ENCODE peak calls at places on chromosomes 4 and X, in five cellular contexts. One of them, this sample, is unnamed.

GRCh38 chr4:73912191-73912590 is 43.0 kb downstream of the CXCL1 start:
- DNase-seq in putamen: no peak
- DNase-seq in fibroblast of pulmonary artery: no peak
- DNase-seq in GM04504: no peak
- DNase-seq in KBM-7: no peak
- DNase-seq in this sample: no peak

GRCh38 chrX:103356023-103356798 is at the start of gene TCEAL9:
- DNase-seq in KBM-7: no peak
- DNase-seq in putamen: peak; percentile 49
- DNase-seq in fibroblast of pulmonary artery: peak; percentile 90
- DNase-seq in GM04504: no peak
- DNase-seq in this sample: no peak

GRCh38 chr4:155954939-155955338 is 1.3 kb upstream of the CTSO start:
- DNase-seq in KBM-7: no peak
- DNase-seq in putamen: no peak
- DNase-seq in fibroblast of pulmonary artery: no peak
- DNase-seq in GM04504: no peak
- DNase-seq in this sample: no peak

GRCh38 chrX:53330331-53330730 is 48.9 kb upstream of the IQSEC2 start:
- DNase-seq in putamen: no peak
- DNase-seq in KBM-7: no peak
- DNase-seq in GM04504: no peak
- DNase-seq in fibroblast of pulmonary artery: no peak
- DNase-seq in this sample: no peak

GRCh38 chr4:71186566-71187398 is 152.0 kb upstream of the SLC4A4 start:
- DNase-seq in KBM-7: peak; percentile 41
- DNase-seq in putamen: peak; percentile 58
- DNase-seq in GM04504: peak; percentile 23
- DNase-seq in fibroblast of pulmonary artery: no peak
- DNase-seq in this sample: no peak

GRCh38 chr4:162499478-162499877 is 335.7 kb upstream of the FSTL5 start:
- DNase-seq in GM04504: no peak
- DNase-seq in putamen: no peak
- DNase-seq in fibroblast of pulmonary artery: no peak
- DNase-seq in KBM-7: no peak
- DNase-seq in this sample: no peak

GRCh38 chrX:21749924-21750323 is 8.0 kb downstream of the SMPX start:
- DNase-seq in fibroblast of pulmonary artery: no peak
- DNase-seq in KBM-7: no peak
- DNase-seq in putamen: no peak
- DNase-seq in GM04504: no peak
- DNase-seq in this sample: no peak

GRCh38 chrX:28022371-28022770 is 41.1 kb upstream of the DCAF8L1 start:
- DNase-seq in GM04504: no peak
- DNase-seq in KBM-7: no peak
- DNase-seq in fibroblast of pulmonary artery: no peak
- DNase-seq in putamen: no peak
- DNase-seq in this sample: no peak

GRCh38 chrX:4851534-4851933 is 1138.1 kb upstream of the PRKX start:
- DNase-seq in putamen: no peak
- DNase-seq in KBM-7: no peak
- DNase-seq in GM04504: no peak
- DNase-seq in fibroblast of pulmonary artery: no peak
- DNase-seq in this sample: no peak

GRCh38 chrX:136386173-136386572 is 85.4 kb downstream of the ADGRG4 start:
- DNase-seq in KBM-7: no peak
- DNase-seq in fibroblast of pulmonary artery: no peak
- DNase-seq in GM04504: no peak
- DNase-seq in putamen: no peak
- DNase-seq in this sample: no peak

GRCh38 chr4:152454398-152455011 is 81.4 kb downstream of the FBXW7 start:
- DNase-seq in KBM-7: peak; percentile 67
- DNase-seq in GM04504: no peak
- DNase-seq in fibroblast of pulmonary artery: peak; percentile 59
- DNase-seq in putamen: no peak
- DNase-seq in this sample: no peak

GRCh38 chrX:24395775-24396174 is 35.3 kb downstream of the SUPT20HL1 start:
- DNase-seq in putamen: peak; percentile 58
- DNase-seq in fibroblast of pulmonary artery: peak; percentile 82
- DNase-seq in KBM-7: peak; percentile 84
- DNase-seq in GM04504: peak; percentile 47
- DNase-seq in this sample: no peak

GRCh38 chrX:12425496-12425895 is 287.2 kb downstream of the FRMPD4 start:
- DNase-seq in putamen: no peak
- DNase-seq in KBM-7: no peak
- DNase-seq in GM04504: no peak
- DNase-seq in fibroblast of pulmonary artery: peak; percentile 64
- DNase-seq in this sample: no peak

GRCh38 chrX:138191998-138192397 is 519.5 kb downstream of the FGF13 start:
- DNase-seq in GM04504: peak; percentile 3
- DNase-seq in fibroblast of pulmonary artery: peak; percentile 0
- DNase-seq in putamen: no peak
- DNase-seq in KBM-7: peak; percentile 11
- DNase-seq in this sample: no peak